ENCODE peak calls at places on chromosomes 6 and 20, in four cellular contexts. One of them, this sample, is unnamed.
A peak's percentile ranks its signal among the peaks of the same experiment; 100 is the strongest.

GRCh38 chr6:21769973-21770372 is 176.4 kb downstream of the SOX4 start:
- DNase-seq in iris pigment epithelial cell: peak; percentile 28
- DNase-seq in Panc1: no peak
- DNase-seq in esophagus squamous epithelium: no peak
- DNase-seq in this sample: no peak

GRCh38 chr6:37763413-37763812 is 56.1 kb upstream of the ZFAND3 start:
- DNase-seq in Panc1: no peak
- DNase-seq in esophagus squamous epithelium: no peak
- DNase-seq in iris pigment epithelial cell: no peak
- DNase-seq in this sample: no peak

GRCh38 chr6:34462561-34462971 is 3.3 kb upstream of the PACSIN1 start:
- DNase-seq in Panc1: no peak
- DNase-seq in esophagus squamous epithelium: no peak
- DNase-seq in iris pigment epithelial cell: no peak
- DNase-seq in this sample: peak; percentile 84

GRCh38 chr6:74066168-74066871 is 370.3 kb downstream of the CD109 start:
- DNase-seq in Panc1: no peak
- DNase-seq in esophagus squamous epithelium: no peak
- DNase-seq in iris pigment epithelial cell: peak; percentile 3
- DNase-seq in this sample: no peak

GRCh38 chr20:14644698-14645097 is 307.3 kb upstream of the FLRT3 start:
- DNase-seq in iris pigment epithelial cell: no peak
- DNase-seq in Panc1: no peak
- DNase-seq in esophagus squamous epithelium: no peak
- DNase-seq in this sample: no peak

GRCh38 chr6:140857734-140858380 is 1274.9 kb upstream of the GJE1 start:
- DNase-seq in iris pigment epithelial cell: peak; percentile 99
- DNase-seq in Panc1: peak; percentile 64
- DNase-seq in esophagus squamous epithelium: no peak
- DNase-seq in this sample: peak; percentile 13

GRCh38 chr20:32934580-32934979 is 69.7 kb downstream of the SUN5 start:
- DNase-seq in esophagus squamous epithelium: no peak
- DNase-seq in iris pigment epithelial cell: no peak
- DNase-seq in Panc1: no peak
- DNase-seq in this sample: no peak

GRCh38 chr6:132863895-132864294 is 49.5 kb downstream of the RPS12 start:
- DNase-seq in esophagus squamous epithelium: no peak
- DNase-seq in iris pigment epithelial cell: no peak
- DNase-seq in Panc1: no peak
- DNase-seq in this sample: no peak

GRCh38 chr6:4336778-4337442 is 201.5 kb upstream of the ECI2 start:
- DNase-seq in Panc1: no peak
- DNase-seq in iris pigment epithelial cell: no peak
- DNase-seq in esophagus squamous epithelium: no peak
- DNase-seq in this sample: no peak

GRCh38 chr6:57087916-57088315 is 2.1 kb upstream of the ZNF451 start:
- DNase-seq in esophagus squamous epithelium: no peak
- DNase-seq in iris pigment epithelial cell: no peak
- DNase-seq in Panc1: no peak
- DNase-seq in this sample: no peak

GRCh38 chr20:37706298-37706697 is 12.5 kb downstream of the CTNNBL1 start:
- DNase-seq in Panc1: no peak
- DNase-seq in esophagus squamous epithelium: no peak
- DNase-seq in iris pigment epithelial cell: no peak
- DNase-seq in this sample: no peak

GRCh38 chr20:39880890-39881289 is 808.1 kb downstream of the MAFB start:
- DNase-seq in Panc1: no peak
- DNase-seq in esophagus squamous epithelium: no peak
- DNase-seq in iris pigment epithelial cell: no peak
- DNase-seq in this sample: peak; percentile 27

GRCh38 chr6:16762547-16763477 is 1.6 kb upstream of the ATXN1 start:
- DNase-seq in Panc1: no peak
- DNase-seq in iris pigment epithelial cell: peak; percentile 95
- DNase-seq in esophagus squamous epithelium: no peak
- DNase-seq in this sample: peak; percentile 83

GRCh38 chr6:52904562-52905279 is 4.8 kb downstream of the GSTA3 start:
- DNase-seq in iris pigment epithelial cell: peak; percentile 25
- DNase-seq in esophagus squamous epithelium: no peak
- DNase-seq in Panc1: no peak
- DNase-seq in this sample: peak; percentile 37

GRCh38 chr6:163249651-163250101 is 164.8 kb upstream of the QKI start:
- DNase-seq in Panc1: no peak
- DNase-seq in iris pigment epithelial cell: no peak
- DNase-seq in esophagus squamous epithelium: no peak
- DNase-seq in this sample: no peak

GRCh38 chr6:34174846-34175399 is 29.0 kb upstream of the GRM4 start:
- DNase-seq in Panc1: no peak
- DNase-seq in esophagus squamous epithelium: no peak
- DNase-seq in iris pigment epithelial cell: no peak
- DNase-seq in this sample: no peak

GRCh38 chr6:105067329-105067728 is 110.4 kb downstream of the LIN28B start:
- DNase-seq in iris pigment epithelial cell: peak; percentile 55
- DNase-seq in esophagus squamous epithelium: no peak
- DNase-seq in Panc1: no peak
- DNase-seq in this sample: no peak

GRCh38 chr6:111620168-111620567 is 14.5 kb upstream of the TRAF3IP2 start:
- DNase-seq in iris pigment epithelial cell: no peak
- DNase-seq in esophagus squamous epithelium: no peak
- DNase-seq in Panc1: no peak
- DNase-seq in this sample: peak; percentile 79

GRCh38 chr20:32957451-32957850 is 46.8 kb downstream of the SUN5 start:
- DNase-seq in iris pigment epithelial cell: no peak
- DNase-seq in Panc1: no peak
- DNase-seq in esophagus squamous epithelium: no peak
- DNase-seq in this sample: no peak

GRCh38 chr20:8150591-8150990 is 18.5 kb downstream of the PLCB1 start:
- DNase-seq in iris pigment epithelial cell: no peak
- DNase-seq in esophagus squamous epithelium: no peak
- DNase-seq in Panc1: no peak
- DNase-seq in this sample: no peak

GRCh38 chr6:35214869-35215664 is 1.3 kb downstream of the SCUBE3 start:
- DNase-seq in Panc1: no peak
- DNase-seq in iris pigment epithelial cell: no peak
- DNase-seq in esophagus squamous epithelium: no peak
- DNase-seq in this sample: no peak

GRCh38 chr20:9286501-9286900 is 217.6 kb downstream of the PLCB4 start:
- DNase-seq in Panc1: no peak
- DNase-seq in esophagus squamous epithelium: no peak
- DNase-seq in iris pigment epithelial cell: peak; percentile 42
- DNase-seq in this sample: no peak

GRCh38 chr20:41287327-41287726 is 30.2 kb downstream of the ZHX3 start:
- DNase-seq in Panc1: no peak
- DNase-seq in iris pigment epithelial cell: peak; percentile 98
- DNase-seq in esophagus squamous epithelium: no peak
- DNase-seq in this sample: no peak

GRCh38 chr20:17635846-17636245 is 46.2 kb downstream of the RRBP1 start:
- DNase-seq in Panc1: no peak
- DNase-seq in iris pigment epithelial cell: peak; percentile 40
- DNase-seq in esophagus squamous epithelium: no peak
- DNase-seq in this sample: no peak

GRCh38 chr20:37364013-37364926 is 18.3 kb downstream of the SRC start:
- DNase-seq in Panc1: no peak
- DNase-seq in iris pigment epithelial cell: no peak
- DNase-seq in esophagus squamous epithelium: no peak
- DNase-seq in this sample: no peak

GRCh38 chr6:36204068-36204753 is 7.7 kb downstream of the BRPF3 start:
- DNase-seq in Panc1: no peak
- DNase-seq in esophagus squamous epithelium: no peak
- DNase-seq in iris pigment epithelial cell: no peak
- DNase-seq in this sample: peak; percentile 51

GRCh38 chr20:346640-347316 is at the start of gene NRSN2:
- DNase-seq in iris pigment epithelial cell: peak; percentile 73
- DNase-seq in Panc1: no peak
- DNase-seq in esophagus squamous epithelium: no peak
- DNase-seq in this sample: peak; percentile 34

GRCh38 chr6:98669371-98669770 is 165.0 kb upstream of the POU3F2 start:
- DNase-seq in iris pigment epithelial cell: no peak
- DNase-seq in esophagus squamous epithelium: no peak
- DNase-seq in Panc1: no peak
- DNase-seq in this sample: no peak

GRCh38 chr20:3744806-3745685 is 12.6 kb downstream of the HSPA12B start:
- DNase-seq in esophagus squamous epithelium: no peak
- DNase-seq in Panc1: peak; percentile 78
- DNase-seq in iris pigment epithelial cell: peak; percentile 58
- DNase-seq in this sample: peak; percentile 89

GRCh38 chr6:168286116-168286515 is 33.5 kb downstream of the DACT2 start:
- DNase-seq in Panc1: no peak
- DNase-seq in esophagus squamous epithelium: no peak
- DNase-seq in iris pigment epithelial cell: no peak
- DNase-seq in this sample: no peak

GRCh38 chr20:17620371-17621228 is 50.7 kb downstream of the DSTN start:
- DNase-seq in Panc1: no peak
- DNase-seq in esophagus squamous epithelium: no peak
- DNase-seq in iris pigment epithelial cell: no peak
- DNase-seq in this sample: no peak

GRCh38 chr6:138986578-138986977 is 1.5 kb downstream of the REPS1 start:
- DNase-seq in iris pigment epithelial cell: peak; percentile 36
- DNase-seq in esophagus squamous epithelium: no peak
- DNase-seq in Panc1: no peak
- DNase-seq in this sample: peak; percentile 57

GRCh38 chr6:138805431-138805830 is 9.5 kb downstream of the ECT2L start:
- DNase-seq in iris pigment epithelial cell: peak; percentile 15
- DNase-seq in Panc1: no peak
- DNase-seq in esophagus squamous epithelium: no peak
- DNase-seq in this sample: no peak

GRCh38 chr6:88171312-88171711 is 5.2 kb upstream of the CNR1 start:
- DNase-seq in Panc1: no peak
- DNase-seq in esophagus squamous epithelium: no peak
- DNase-seq in iris pigment epithelial cell: no peak
- DNase-seq in this sample: no peak

This sample was measured in small intestine.